ENCODE peak calls at places on chromosomes 2 and 18, in five cellular contexts. One of them, this sample, is unnamed.

GRCh38 chr2:171893196-171893823 is 734 bp downstream of the SLC25A12 start:
- DNase-seq in HepG2: no peak
- DNase-seq in H1: no peak
- DNase-seq in GM12878: no peak
- DNase-seq in NT2/D1: no peak
- DNase-seq in this sample: no peak

GRCh38 chr2:37558622-37559021 is 112.8 kb downstream of the CDC42EP3 start:
- DNase-seq in NT2/D1: no peak
- DNase-seq in HepG2: no peak
- DNase-seq in H1: no peak
- DNase-seq in GM12878: no peak
- DNase-seq in this sample: no peak

GRCh38 chr2:239122711-239123110 is 274.8 kb downstream of the TWIST2 start:
- DNase-seq in NT2/D1: no peak
- DNase-seq in HepG2: no peak
- DNase-seq in GM12878: no peak
- DNase-seq in H1: no peak
- DNase-seq in this sample: no peak

GRCh38 chr2:33126552-33126951 is 179.8 kb downstream of the LTBP1 start:
- DNase-seq in HepG2: no peak
- DNase-seq in H1: no peak
- DNase-seq in NT2/D1: no peak
- DNase-seq in GM12878: no peak
- DNase-seq in this sample: no peak

GRCh38 chr2:202387608-202388342 is 11.6 kb downstream of the BMPR2 start:
- DNase-seq in HepG2: no peak
- DNase-seq in H1: no peak
- DNase-seq in NT2/D1: no peak
- DNase-seq in GM12878: no peak
- DNase-seq in this sample: no peak

GRCh38 chr2:221818569-221818968 is 246.5 kb upstream of the EPHA4 start:
- DNase-seq in GM12878: no peak
- DNase-seq in H1: no peak
- DNase-seq in NT2/D1: no peak
- DNase-seq in HepG2: no peak
- DNase-seq in this sample: no peak

GRCh38 chr2:120473522-120474271 is 127.8 kb downstream of the INHBB start:
- DNase-seq in HepG2: peak; percentile 61
- DNase-seq in GM12878: no peak
- DNase-seq in H1: no peak
- DNase-seq in NT2/D1: no peak
- DNase-seq in this sample: no peak

GRCh38 chr2:127386764-127387654 is 766 bp downstream of the MAP3K2 start:
- DNase-seq in NT2/D1: peak; percentile 56
- DNase-seq in GM12878: no peak
- DNase-seq in HepG2: peak; percentile 91
- DNase-seq in H1: peak; percentile 83
- DNase-seq in this sample: peak; percentile 73

GRCh38 chr2:122261923-122262322 is 506.5 kb downstream of the TSN start:
- DNase-seq in HepG2: no peak
- DNase-seq in NT2/D1: no peak
- DNase-seq in GM12878: no peak
- DNase-seq in H1: no peak
- DNase-seq in this sample: no peak

GRCh38 chr2:122267947-122268346 is 512.5 kb downstream of the TSN start:
- DNase-seq in H1: no peak
- DNase-seq in GM12878: no peak
- DNase-seq in NT2/D1: no peak
- DNase-seq in HepG2: no peak
- DNase-seq in this sample: no peak

DNA sequence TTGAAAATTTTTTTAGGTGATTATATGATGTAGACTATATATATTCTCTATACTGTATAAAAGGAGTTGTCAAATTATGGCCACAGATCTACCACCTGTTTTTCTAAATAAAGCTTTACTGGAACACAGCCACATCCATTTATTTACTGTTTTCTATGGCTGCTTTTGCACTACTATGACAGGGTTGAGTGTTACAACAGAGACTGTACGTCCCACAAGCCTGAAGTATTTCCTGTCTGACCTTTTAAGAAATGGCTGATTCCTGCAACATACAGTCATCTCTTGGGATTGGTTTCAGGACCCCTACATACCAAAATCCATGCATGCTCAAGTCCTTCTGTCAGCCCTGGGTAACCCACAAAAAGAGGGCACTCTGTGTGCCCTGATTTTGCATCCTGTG is 508.3 kb downstream of the TSN start:
- DNase-seq in GM12878: no peak
- DNase-seq in H1: no peak
- DNase-seq in HepG2: no peak
- DNase-seq in NT2/D1: no peak
- DNase-seq in this sample: no peak
- TF ChIP-seq SUZ12 in GM12878: no peak
- TF ChIP-seq SUZ12 in H1: no peak
- TF ChIP-seq SUZ12 in HepG2: no peak
- TF ChIP-seq SUZ12 in NT2/D1: no peak
- TF ChIP-seq SUZ12 in this sample: no peak

DNA sequence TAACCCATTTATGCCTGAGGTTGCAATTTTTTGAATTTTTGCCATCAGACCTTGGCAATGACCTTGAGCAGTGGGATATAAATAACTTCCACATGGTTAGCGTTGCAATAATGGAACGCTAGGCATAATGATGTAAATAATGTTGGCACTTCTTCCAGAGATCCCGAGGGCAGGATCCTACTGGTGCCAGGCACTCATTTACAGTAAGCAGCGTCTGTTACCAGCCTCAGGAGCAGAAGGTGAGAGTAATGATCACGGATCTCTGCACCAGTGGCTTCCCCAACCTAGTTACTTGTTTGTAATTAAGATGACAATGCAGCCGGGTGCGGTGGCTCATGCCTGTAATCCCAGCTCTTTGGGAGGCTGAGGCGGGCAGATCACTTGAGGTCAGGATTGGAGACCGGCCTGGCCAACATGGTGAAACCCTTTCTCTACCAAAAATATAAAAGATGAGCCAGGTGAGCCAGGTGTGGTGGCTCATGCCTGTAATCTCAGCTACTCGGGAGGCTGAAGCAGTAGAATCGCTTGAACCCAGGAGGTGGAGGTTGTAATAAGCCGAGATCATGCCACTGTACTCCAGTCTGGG is 41.9 kb downstream of the CPO start:
- DNase-seq in HepG2: no peak
- DNase-seq in GM12878: no peak
- DNase-seq in H1: no peak
- DNase-seq in NT2/D1: no peak
- DNase-seq in this sample: no peak
- TF ChIP-seq SUZ12 in HepG2: no peak
- TF ChIP-seq SUZ12 in GM12878: no peak
- TF ChIP-seq SUZ12 in H1: no peak
- TF ChIP-seq SUZ12 in NT2/D1: no peak
- TF ChIP-seq SUZ12 in this sample: no peak

DNA sequence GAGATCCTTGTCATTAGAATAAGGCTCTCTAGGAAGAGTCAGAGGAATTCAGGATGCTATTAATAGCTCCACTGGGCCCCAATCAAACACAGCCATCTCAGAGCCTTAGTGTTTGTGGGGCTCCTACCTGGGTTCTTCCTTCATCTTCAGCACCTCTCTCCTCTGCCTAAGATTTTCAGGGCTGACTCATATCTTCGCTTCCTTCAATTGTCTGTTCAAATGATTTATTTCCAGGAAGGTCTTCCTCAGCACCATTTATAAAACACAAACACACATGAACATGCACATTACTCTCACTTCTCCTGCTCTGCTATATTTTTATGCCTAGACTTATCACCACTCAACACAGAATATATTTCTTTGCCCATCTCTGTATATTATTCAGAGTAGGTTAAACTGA is 119.5 kb downstream of the COL6A3 start:
- DNase-seq in GM12878: no peak
- DNase-seq in NT2/D1: no peak
- DNase-seq in H1: no peak
- DNase-seq in HepG2: no peak
- DNase-seq in this sample: no peak
- TF ChIP-seq SUZ12 in GM12878: no peak
- TF ChIP-seq SUZ12 in NT2/D1: no peak
- TF ChIP-seq SUZ12 in H1: no peak
- TF ChIP-seq SUZ12 in HepG2: no peak
- TF ChIP-seq SUZ12 in this sample: no peak

GRCh38 chr18:75010260-75010659 is 198.7 kb downstream of the PTGR3 start:
- DNase-seq in GM12878: no peak
- DNase-seq in NT2/D1: no peak
- DNase-seq in HepG2: no peak
- DNase-seq in H1: no peak
- DNase-seq in this sample: no peak
- TF ChIP-seq SUZ12 in GM12878: no peak
- TF ChIP-seq SUZ12 in NT2/D1: no peak
- TF ChIP-seq SUZ12 in HepG2: no peak
- TF ChIP-seq SUZ12 in H1: no peak
- TF ChIP-seq SUZ12 in this sample: no peak

DNA sequence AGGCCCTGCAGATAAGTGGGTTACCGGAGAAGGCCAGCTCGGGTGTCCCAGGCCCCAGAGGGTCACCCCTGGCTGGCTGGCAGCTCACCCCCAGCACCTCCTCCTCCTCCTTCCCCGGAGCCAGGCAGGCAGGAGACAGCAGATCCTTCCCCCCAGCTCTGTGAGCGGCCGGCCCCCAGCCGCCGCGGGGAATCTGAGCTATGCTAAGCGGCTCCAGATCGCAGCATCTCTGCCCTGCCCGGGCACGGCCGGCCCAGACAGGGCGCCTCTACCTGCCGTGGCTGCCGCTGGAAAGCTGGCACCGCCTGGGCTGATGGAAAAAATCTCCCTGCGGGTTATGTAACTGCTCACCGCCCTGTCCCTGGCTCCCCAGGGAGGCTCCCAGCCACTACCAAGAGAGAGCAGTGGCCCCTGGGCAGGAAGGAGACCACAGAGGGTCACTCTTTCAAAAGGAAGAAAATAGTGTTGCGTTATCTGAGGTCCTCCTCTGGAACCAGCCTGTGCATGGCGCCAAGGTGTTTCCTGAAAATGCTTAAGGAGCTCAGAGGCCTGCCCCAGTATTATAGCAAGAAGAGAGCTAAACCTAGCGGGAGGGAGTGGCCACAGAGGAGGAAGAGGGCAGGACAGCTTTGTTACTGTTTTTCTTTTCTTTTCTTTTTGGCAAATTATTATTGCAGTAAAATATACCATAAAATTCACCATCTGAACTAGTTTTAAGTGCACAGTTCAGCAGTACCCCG is 179.0 kb downstream of the SMAD7 start:
- DNase-seq in NT2/D1: no peak
- DNase-seq in GM12878: no peak
- DNase-seq in HepG2: no peak
- DNase-seq in H1: no peak
- DNase-seq in this sample: no peak
- TF ChIP-seq SUZ12 in NT2/D1: no peak
- TF ChIP-seq SUZ12 in GM12878: no peak
- TF ChIP-seq SUZ12 in HepG2: no peak
- TF ChIP-seq SUZ12 in H1: no peak
- TF ChIP-seq SUZ12 in this sample: no peak

DNA sequence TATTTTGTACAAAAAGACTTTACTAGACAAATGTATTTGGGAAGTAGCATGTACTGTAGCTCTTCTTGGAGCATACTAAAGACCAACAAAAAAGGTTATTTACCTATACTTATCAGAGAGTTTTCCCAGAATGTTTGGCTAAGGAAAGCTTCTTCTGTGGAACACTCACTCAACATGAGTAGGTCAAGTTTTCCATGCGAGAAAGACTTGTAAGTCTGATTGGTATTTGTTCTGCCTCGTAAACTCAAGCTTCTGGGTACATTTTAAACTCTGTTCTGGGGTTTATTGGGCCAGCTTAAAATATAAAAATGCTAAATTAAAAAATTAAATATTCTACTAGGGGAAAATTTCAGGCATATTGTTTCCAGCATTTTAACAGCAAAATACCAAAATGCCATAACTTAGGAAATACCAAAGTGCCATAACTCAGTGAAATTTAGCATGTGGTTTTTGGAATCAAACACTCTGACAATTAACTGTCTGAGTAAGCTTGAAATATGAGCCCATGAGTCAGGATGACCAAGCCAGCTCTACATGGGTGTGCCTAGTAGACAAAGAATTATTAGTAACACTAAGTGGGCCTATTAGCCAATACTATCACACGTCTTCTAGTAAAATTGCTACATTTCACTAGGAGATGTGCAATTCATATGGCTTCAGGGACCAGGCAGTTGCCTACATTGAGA is 47.3 kb upstream of the SERPINE2 start:
- DNase-seq in HepG2: peak; percentile 43
- DNase-seq in H1: no peak
- DNase-seq in NT2/D1: no peak
- DNase-seq in GM12878: no peak
- DNase-seq in this sample: no peak
- TF ChIP-seq SUZ12 in HepG2: no peak
- TF ChIP-seq SUZ12 in H1: no peak
- TF ChIP-seq SUZ12 in NT2/D1: no peak
- TF ChIP-seq SUZ12 in GM12878: no peak
- TF ChIP-seq SUZ12 in this sample: no peak

DNA sequence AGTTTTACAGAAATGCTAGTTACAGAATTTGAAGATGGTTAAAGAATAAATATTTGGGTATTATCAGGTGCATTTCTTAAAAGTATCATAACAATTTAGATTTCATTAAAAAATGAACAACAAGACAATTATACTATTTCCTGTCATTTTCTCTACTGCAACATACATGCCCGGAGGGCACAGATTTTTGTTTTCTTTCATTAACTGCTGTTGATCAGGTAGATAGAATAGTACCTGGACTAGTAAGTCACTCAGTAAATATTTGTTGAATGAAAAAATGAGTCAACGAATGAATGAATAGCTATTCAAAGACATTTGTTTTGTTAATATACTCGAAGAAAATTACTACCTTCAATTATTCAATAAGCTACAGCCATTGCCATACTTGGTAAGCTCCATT is 531.2 kb upstream of the VRK2 start:
- DNase-seq in NT2/D1: no peak
- DNase-seq in GM12878: no peak
- DNase-seq in HepG2: no peak
- DNase-seq in H1: no peak
- DNase-seq in this sample: no peak
- TF ChIP-seq SUZ12 in NT2/D1: no peak
- TF ChIP-seq SUZ12 in GM12878: no peak
- TF ChIP-seq SUZ12 in HepG2: no peak
- TF ChIP-seq SUZ12 in H1: no peak
- TF ChIP-seq SUZ12 in this sample: no peak

GRCh38 chr2:28591711-28592365 is 96.0 kb downstream of the PLB1 start:
- DNase-seq in H1: no peak
- DNase-seq in GM12878: no peak
- DNase-seq in NT2/D1: no peak
- DNase-seq in HepG2: no peak
- DNase-seq in this sample: no peak
- TF ChIP-seq SUZ12 in H1: no peak
- TF ChIP-seq SUZ12 in GM12878: no peak
- TF ChIP-seq SUZ12 in NT2/D1: no peak
- TF ChIP-seq SUZ12 in HepG2: no peak
- TF ChIP-seq SUZ12 in this sample: no peak

This sample was measured in HEK293T.